ENCODE peak calls at places on chromosomes 6 and 20, in seven cellular contexts. E, F, N, Z, S, H and D are unnamed samples.

GRCh38 chr6:113920663-113921267 is 50.2 kb downstream of the HDAC2 start:
- DNase-seq in E (no peak), F (no peak), N (no peak), Z (no peak), S (peak), H (no peak), D (no peak)

GRCh38 chr6:117615981-117616961 is 14.0 kb upstream of the GOPC start:
- DNase-seq in E (peak), F (peak), N (no peak), Z (no peak), S (no peak), H (no peak), D (no peak)

GRCh38 chr20:51136326-51136725 is 113.4 kb upstream of the KCNG1 start:
- DNase-seq in E (no peak), F (no peak), N (no peak), Z (no peak), S (no peak), H (no peak), D (no peak)

GRCh38 chr6:16252696-16253299 is 14.4 kb downstream of the GMPR start:
- DNase-seq in E (no peak), F (no peak), N (no peak), Z (no peak), S (no peak), H (no peak), D (no peak)

GRCh38 chr6:31711233-31711632 is 3.9 kb upstream of the LY6G6D start:
- DNase-seq in E (no peak), F (peak), N (no peak), Z (no peak), S (peak), H (no peak), D (no peak)

GRCh38 chr20:48294196-48294595 is 508.9 kb upstream of the SULF2 start:
- DNase-seq in E (peak), F (peak), N (no peak), Z (no peak), S (no peak), H (no peak), D (no peak)

GRCh38 chr20:64099880-64100565 is 7.3 kb downstream of the NPBWR2 start:
- DNase-seq in E (no peak), F (no peak), N (no peak), Z (no peak), S (no peak), H (no peak), D (no peak)

GRCh38 chr20:35280523-35280922 is 2.6 kb upstream of the MMP24OS start:
- DNase-seq in E (no peak), F (no peak), N (no peak), Z (no peak), S (no peak), H (no peak), D (no peak)

GRCh38 chr6:142408409-142408808 is 106.6 kb downstream of the ADGRG6 start:
- DNase-seq in E (no peak), F (no peak), N (no peak), Z (no peak), S (no peak), H (no peak), D (no peak)

GRCh38 chr20:24485981-24486380 is 16.6 kb downstream of the SYNDIG1 start:
- DNase-seq in E (no peak), F (no peak), N (no peak), Z (peak), S (no peak), H (no peak), D (no peak)

GRCh38 chr20:47925603-47926002 is 140.3 kb upstream of the SULF2 start:
- DNase-seq in E (no peak), F (no peak), N (no peak), Z (no peak), S (no peak), H (no peak), D (no peak)

GRCh38 chr6:84764332-84765049 is at the start of gene TBX18:
- DNase-seq in E (peak), F (peak), N (peak), Z (peak), S (peak), H (peak), D (peak)

GRCh38 chr6:25056130-25056529 is 120.4 kb upstream of the RIPOR2 start:
- DNase-seq in E (no peak), F (no peak), N (no peak), Z (no peak), S (peak), H (no peak), D (no peak)

GRCh38 chr6:91105532-91105931 is 518.7 kb upstream of the MAP3K7 start:
- DNase-seq in E (no peak), F (no peak), N (no peak), Z (no peak), S (no peak), H (no peak), D (no peak)

GRCh38 chr6:161836643-161837448 is 563.0 kb upstream of the AGPAT4 start:
- DNase-seq in E (peak), F (no peak), N (peak), Z (no peak), S (no peak), H (no peak), D (no peak)

GRCh38 chr6:109255946-109256628 is 126.2 kb downstream of the CD164 start:
- DNase-seq in E (no peak), F (no peak), N (no peak), Z (no peak), S (no peak), H (no peak), D (no peak)

GRCh38 chr20:57398901-57399535 is 7.8 kb downstream of the RBM38 start:
- DNase-seq in E (no peak), F (peak), N (no peak), Z (peak), S (no peak), H (no peak), D (no peak)

GRCh38 chr6:159107451-159108260 is 61.5 kb upstream of the FNDC1 start:
- DNase-seq in E (no peak), F (no peak), N (no peak), Z (no peak), S (no peak), H (no peak), D (no peak)

GRCh38 chr20:43963872-43964791 is 49.5 kb downstream of the TOX2 start:
- DNase-seq in E (peak), F (peak), N (no peak), Z (peak), S (peak), H (no peak), D (no peak)

GRCh38 chr6:42417641-42418112 is 34.0 kb downstream of the TRERF1 start:
- DNase-seq in E (peak), F (no peak), N (no peak), Z (no peak), S (no peak), H (no peak), D (no peak)

GRCh38 chr6:125808060-125808459 is 17.3 kb downstream of the NCOA7 start:
- DNase-seq in E (no peak), F (no peak), N (no peak), Z (no peak), S (no peak), H (no peak), D (no peak)

GRCh38 chr6:76533661-76534060 is 461.2 kb upstream of the IMPG1 start:
- DNase-seq in E (no peak), F (no peak), N (no peak), Z (no peak), S (no peak), H (no peak), D (no peak)

GRCh38 chr6:42154461-42155209 is 12.2 kb upstream of the C6orf132 start:
- DNase-seq in E (no peak), F (no peak), N (no peak), Z (no peak), S (no peak), H (no peak), D (no peak)

GRCh38 chr20:14959506-14960493 is 622.4 kb upstream of the FLRT3 start:
- DNase-seq in E (no peak), F (no peak), N (peak), Z (no peak), S (no peak), H (no peak), D (peak)

GRCh38 chr6:100177956-100178355 is 183.9 kb upstream of the MCHR2 start:
- DNase-seq in E (no peak), F (no peak), N (no peak), Z (no peak), S (no peak), H (no peak), D (no peak)

GRCh38 chr6:63565058-63565726 is 7.1 kb upstream of the LOC128125822 start:
- DNase-seq in E (no peak), F (no peak), N (peak), Z (no peak), S (no peak), H (no peak), D (peak)

GRCh38 chr6:110421749-110422443 is 6.5 kb upstream of the DDO start:
- DNase-seq in E (no peak), F (no peak), N (no peak), Z (no peak), S (peak), H (no peak), D (no peak)

GRCh38 chr6:25232478-25232877 is 46.7 kb upstream of the CARMIL1 start:
- DNase-seq in E (no peak), F (no peak), N (no peak), Z (no peak), S (no peak), H (no peak), D (no peak)

GRCh38 chr20:6651016-6651415 is 116.5 kb upstream of the BMP2 start:
- DNase-seq in E (peak), F (peak), N (no peak), Z (peak), S (no peak), H (no peak), D (peak)

GRCh38 chr6:148223424-148223842 is 119.2 kb upstream of the SASH1 start:
- DNase-seq in E (peak), F (peak), N (no peak), Z (no peak), S (no peak), H (no peak), D (no peak)

GRCh38 chr6:130743175-130743574 is 84.0 kb upstream of the SMLR1 start:
- DNase-seq in E (no peak), F (no peak), N (no peak), Z (no peak), S (no peak), H (peak), D (no peak)

GRCh38 chr20:35009665-35010328 is 54.1 kb downstream of the MYH7B start:
- DNase-seq in E (no peak), F (peak), N (no peak), Z (no peak), S (no peak), H (no peak), D (no peak)

GRCh38 chr6:35259946-35260626 is 551 bp downstream of the ZNF76 start:
- DNase-seq in E (no peak), F (no peak), N (peak), Z (peak), S (peak), H (peak), D (no peak)

GRCh38 chr6:35727206-35727934 is 9.5 kb upstream of the ARMC12 start:
- DNase-seq in E (peak), F (peak), N (peak), Z (peak), S (no peak), H (no peak), D (no peak)

GRCh38 chr6:72654101-72654618 is 32.3 kb downstream of the KCNQ5 start:
- DNase-seq in E (no peak), F (no peak), N (no peak), Z (no peak), S (no peak), H (no peak), D (no peak)

GRCh38 chr6:83467620-83468036 is 36.8 kb upstream of the ME1 start:
- DNase-seq in E (no peak), F (no peak), N (no peak), Z (peak), S (peak), H (no peak), D (no peak)

GRCh38 chr6:28124350-28124970 is at the start of gene ZSCAN16:
- DNase-seq in E (peak), F (peak), N (peak), Z (peak), S (peak), H (peak), D (peak)

GRCh38 chr6:135506270-135506997 is 8.9 kb upstream of the AHI1 start:
- DNase-seq in E (peak), F (no peak), N (peak), Z (no peak), S (peak), H (no peak), D (no peak)

GRCh38 chr6:109768485-109768884 is 77.4 kb downstream of the FIG4 start:
- DNase-seq in E (peak), F (peak), N (no peak), Z (no peak), S (no peak), H (no peak), D (peak)

GRCh38 chr20:44686934-44687333 is 28.2 kb upstream of the CCN5 start:
- DNase-seq in E (no peak), F (no peak), N (no peak), Z (no peak), S (no peak), H (no peak), D (no peak)

DNA sequence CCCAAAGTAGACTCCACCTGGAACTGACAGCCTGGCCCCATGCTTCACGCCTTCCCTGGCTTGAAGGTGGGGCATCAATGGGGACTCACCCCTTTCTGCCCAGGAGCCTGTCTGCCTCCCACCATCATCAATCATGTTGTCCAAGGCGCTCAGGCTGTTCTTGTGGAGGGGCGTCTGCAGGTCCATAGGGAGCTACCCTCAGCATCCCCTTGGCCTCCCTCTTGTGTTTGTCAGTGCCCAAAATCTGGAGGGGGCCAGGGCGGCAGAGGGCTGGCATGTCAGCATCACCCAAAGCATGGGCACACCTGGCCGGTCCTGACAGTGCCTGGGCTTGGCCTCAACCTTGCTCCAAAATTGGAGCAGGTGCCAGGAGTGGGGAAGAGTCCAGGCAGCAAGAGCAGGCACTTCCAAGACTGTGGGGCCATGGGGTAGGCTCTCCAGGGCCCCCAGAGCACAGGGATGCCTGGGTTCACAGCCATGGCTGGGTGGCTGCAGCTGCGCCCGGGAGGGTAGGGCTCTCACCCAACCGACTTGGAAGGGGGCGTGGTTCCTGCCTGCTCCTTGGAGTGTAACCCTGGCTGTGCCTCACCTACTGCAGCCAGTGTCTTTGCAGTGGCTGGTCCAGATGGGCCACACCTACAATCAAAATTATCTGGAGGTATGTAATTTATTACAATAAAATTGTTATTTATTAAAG is 903.4 kb downstream of the EYS start:
- DNase-seq in E (no peak), F (no peak), N (no peak), Z (no peak), S (no peak), H (no peak), D (no peak)
- H3K27ac ChIP-seq in E (no peak), F (no peak), N (no peak), Z (no peak), S (no peak), H (no peak), D (no peak)

DNA sequence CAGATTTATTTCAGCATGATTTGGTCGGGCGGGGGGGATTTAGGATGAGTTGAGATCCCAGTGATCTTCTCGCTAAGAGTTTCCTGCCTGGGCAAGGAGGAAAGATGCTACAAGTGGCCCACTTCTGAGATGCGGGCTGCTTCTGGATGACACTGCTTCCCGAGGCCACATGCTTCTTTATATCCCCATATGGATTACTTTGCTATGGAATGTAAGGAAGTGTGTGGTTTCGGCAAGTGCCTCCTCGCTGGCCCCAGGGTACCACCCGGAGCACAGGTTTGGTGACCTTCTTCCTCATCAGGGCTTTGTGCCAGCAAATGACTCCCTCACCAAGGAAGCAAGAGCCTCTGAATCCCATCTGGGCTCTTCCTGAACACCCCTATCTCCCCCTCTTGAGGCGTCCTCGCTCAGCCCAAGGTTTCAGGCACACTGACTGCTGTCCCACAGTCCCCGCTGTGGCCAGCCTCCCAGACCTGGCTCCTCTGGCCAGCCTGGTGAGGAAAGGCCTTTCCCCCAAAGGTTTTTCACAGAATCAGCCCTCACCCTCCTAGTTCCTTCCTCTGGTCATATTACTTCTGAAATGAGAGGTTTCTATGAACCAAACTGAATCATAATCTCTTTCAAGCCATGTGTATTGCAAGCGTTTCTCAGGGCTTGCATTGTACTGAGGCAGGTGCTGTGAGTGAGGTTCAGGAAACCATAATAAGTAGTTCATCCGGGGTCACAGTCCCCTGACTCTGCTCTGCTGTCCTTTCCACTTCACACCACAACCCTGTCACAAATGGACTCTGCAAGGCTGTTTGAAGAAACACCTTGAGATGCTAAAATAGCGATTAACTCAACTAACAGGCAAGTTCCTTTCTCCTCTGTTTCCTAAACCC is 41.7 kb upstream of the IL17A start:
- DNase-seq in E (no peak), F (no peak), N (no peak), Z (no peak), S (no peak), H (no peak), D (no peak)
- H3K27ac ChIP-seq in E (no peak), F (no peak), N (no peak), Z (no peak), S (no peak), H (no peak), D (no peak)

DNA sequence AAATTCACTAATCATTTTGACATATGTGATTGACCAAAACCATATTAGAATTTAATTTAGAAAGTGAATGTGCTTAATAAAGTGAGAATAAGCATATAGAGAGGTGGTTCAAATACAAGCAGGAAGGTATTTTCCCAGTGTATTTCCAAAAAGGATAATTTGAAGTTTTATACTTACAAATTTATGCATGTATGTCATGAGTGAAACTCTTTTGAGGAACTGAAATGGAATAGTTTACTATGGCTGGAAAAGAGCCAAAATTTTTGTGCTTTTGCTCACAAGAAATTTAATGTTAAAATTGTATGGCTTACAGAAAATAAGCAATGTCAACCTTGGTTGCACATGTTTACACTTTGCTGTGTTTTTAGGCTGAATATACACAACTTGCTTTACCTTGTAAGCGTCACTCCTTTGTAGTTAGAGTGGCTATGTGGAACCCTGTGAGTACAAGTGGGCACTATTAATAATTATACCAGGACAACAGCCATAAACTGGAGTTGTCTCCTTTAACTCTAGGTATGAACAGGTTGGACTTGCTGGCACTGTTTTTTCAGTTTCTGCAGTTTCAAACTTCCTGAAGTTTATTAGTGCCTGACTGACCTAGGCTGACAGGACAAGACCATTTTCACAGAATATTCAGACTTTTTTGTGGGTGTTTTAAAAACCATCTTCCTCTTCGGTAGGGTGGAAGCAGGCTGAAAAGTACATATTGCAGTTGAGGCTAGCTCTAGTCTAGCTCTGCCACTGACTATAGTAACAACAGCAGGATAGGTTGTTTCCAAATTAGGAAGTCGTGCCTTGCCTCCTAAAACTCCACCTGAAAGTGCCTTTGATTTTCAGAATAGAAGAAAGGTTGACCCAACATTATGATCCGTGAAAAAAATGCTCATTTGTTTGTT is 6.0 kb downstream of the AFDN start:
- DNase-seq in E (no peak), F (no peak), N (no peak), Z (no peak), S (no peak), H (no peak), D (no peak)
- H3K27ac ChIP-seq in E (no peak), F (no peak), N (no peak), Z (peak), S (no peak), H (no peak), D (peak)

GRCh38 chr6:39922821-39923220 is 11.4 kb downstream of the MOCS1 start:
- DNase-seq in E (no peak), F (no peak), N (no peak), Z (no peak), S (no peak), H (no peak), D (no peak)
- H3K27ac ChIP-seq in E (no peak), F (no peak), N (no peak), Z (no peak), S (no peak), H (no peak), D (no peak)

DNA sequence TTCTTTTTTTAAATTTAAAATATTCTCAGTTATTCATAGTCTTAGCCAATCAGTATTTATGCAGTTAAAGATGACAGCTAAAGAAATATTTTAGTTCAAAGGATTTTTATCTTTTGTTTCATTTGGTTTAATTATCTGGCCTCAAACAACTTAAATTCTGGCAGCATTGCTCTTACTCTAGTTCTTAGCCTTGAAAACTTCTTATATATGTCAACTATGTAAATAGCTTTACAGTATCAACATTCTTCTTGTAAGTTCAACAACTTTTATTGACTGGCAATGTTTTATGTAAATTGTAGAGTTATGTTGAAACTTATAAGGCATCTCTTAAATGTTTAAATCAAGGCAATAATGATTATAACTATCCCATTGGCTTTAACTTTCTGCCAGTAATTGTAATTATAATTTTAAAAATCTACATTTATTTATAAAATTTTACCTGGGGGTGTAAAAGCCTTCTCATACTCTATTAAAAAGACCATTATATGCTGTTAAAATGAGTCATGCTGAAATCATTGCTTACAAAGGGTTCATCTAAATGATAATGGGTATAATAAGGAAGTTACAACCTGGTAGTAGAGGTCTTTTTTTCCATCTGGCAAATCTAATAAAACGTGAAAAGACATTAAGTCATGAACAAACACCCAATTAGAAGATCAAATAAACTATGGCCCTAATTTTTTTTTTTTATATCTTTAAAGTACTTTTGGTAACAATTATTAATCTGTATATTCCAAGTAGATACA is 45.8 kb upstream of the FAM184A start:
- DNase-seq in E (no peak), F (no peak), N (no peak), Z (no peak), S (no peak), H (no peak), D (no peak)
- H3K27ac ChIP-seq in E (no peak), F (no peak), N (no peak), Z (no peak), S (no peak), H (no peak), D (no peak)